ENCODE peak calls at places on chromosomes 13 and 19, in eight cellular contexts. One of them, this sample, is unnamed.

GRCh38 chr19:7522072-7522922 is at the start of gene MCOLN1:
- DNase-seq in stomach: peak
- DNase-seq in LNCaP clone FGC: peak
- DNase-seq in AG09319: peak
- DNase-seq in mesothelial cell of epicardium: peak
- DNase-seq in CD4-positive, alpha-beta T cell: peak
- DNase-seq in PC-3: peak
- DNase-seq in H9: peak
- DNase-seq in this sample: peak

GRCh38 chr13:30331331-30331771 is 24.0 kb upstream of the KATNAL1 start:
- DNase-seq in stomach: no peak
- DNase-seq in LNCaP clone FGC: no peak
- DNase-seq in AG09319: no peak
- DNase-seq in mesothelial cell of epicardium: no peak
- DNase-seq in CD4-positive, alpha-beta T cell: no peak
- DNase-seq in PC-3: no peak
- DNase-seq in H9: no peak
- DNase-seq in this sample: no peak

GRCh38 chr19:15404097-15404779 is 14.6 kb downstream of the AKAP8L start:
- DNase-seq in stomach: no peak
- DNase-seq in LNCaP clone FGC: no peak
- DNase-seq in AG09319: no peak
- DNase-seq in mesothelial cell of epicardium: no peak
- DNase-seq in CD4-positive, alpha-beta T cell: no peak
- DNase-seq in PC-3: no peak
- DNase-seq in H9: no peak
- DNase-seq in this sample: peak

GRCh38 chr19:50933640-50934039 is 19.2 kb downstream of the KLK5 start:
- DNase-seq in stomach: no peak
- DNase-seq in LNCaP clone FGC: no peak
- DNase-seq in AG09319: no peak
- DNase-seq in mesothelial cell of epicardium: no peak
- DNase-seq in CD4-positive, alpha-beta T cell: no peak
- DNase-seq in PC-3: peak
- DNase-seq in H9: no peak
- DNase-seq in this sample: no peak

GRCh38 chr19:54173951-54174817 is 1.2 kb upstream of the TMC4 start:
- DNase-seq in stomach: no peak
- DNase-seq in LNCaP clone FGC: no peak
- DNase-seq in AG09319: no peak
- DNase-seq in mesothelial cell of epicardium: no peak
- DNase-seq in CD4-positive, alpha-beta T cell: no peak
- DNase-seq in PC-3: peak
- DNase-seq in H9: peak
- DNase-seq in this sample: no peak

GRCh38 chr13:38707433-38707832 is 20.6 kb downstream of the FREM2 start:
- DNase-seq in stomach: no peak
- DNase-seq in LNCaP clone FGC: no peak
- DNase-seq in AG09319: no peak
- DNase-seq in mesothelial cell of epicardium: no peak
- DNase-seq in CD4-positive, alpha-beta T cell: no peak
- DNase-seq in PC-3: no peak
- DNase-seq in H9: no peak
- DNase-seq in this sample: no peak

GRCh38 chr13:33644607-33645543 is 173.1 kb upstream of the RFC3 start:
- DNase-seq in stomach: no peak
- DNase-seq in LNCaP clone FGC: no peak
- DNase-seq in AG09319: no peak
- DNase-seq in mesothelial cell of epicardium: no peak
- DNase-seq in CD4-positive, alpha-beta T cell: no peak
- DNase-seq in PC-3: peak
- DNase-seq in H9: no peak
- DNase-seq in this sample: no peak

GRCh38 chr19:9757544-9758501 is 10.7 kb downstream of the ZNF846 start:
- DNase-seq in stomach: no peak
- DNase-seq in LNCaP clone FGC: no peak
- DNase-seq in AG09319: no peak
- DNase-seq in mesothelial cell of epicardium: no peak
- DNase-seq in CD4-positive, alpha-beta T cell: no peak
- DNase-seq in PC-3: no peak
- DNase-seq in H9: no peak
- DNase-seq in this sample: no peak

GRCh38 chr19:6228523-6229215 is 51.1 kb downstream of the MLLT1 start:
- DNase-seq in stomach: no peak
- DNase-seq in LNCaP clone FGC: no peak
- DNase-seq in AG09319: no peak
- DNase-seq in mesothelial cell of epicardium: peak
- DNase-seq in CD4-positive, alpha-beta T cell: no peak
- DNase-seq in PC-3: no peak
- DNase-seq in H9: no peak
- DNase-seq in this sample: no peak

GRCh38 chr13:28655566-28655965 is 3.4 kb upstream of the POMP start:
- DNase-seq in stomach: no peak
- DNase-seq in LNCaP clone FGC: no peak
- DNase-seq in AG09319: no peak
- DNase-seq in mesothelial cell of epicardium: no peak
- DNase-seq in CD4-positive, alpha-beta T cell: no peak
- DNase-seq in PC-3: no peak
- DNase-seq in H9: no peak
- DNase-seq in this sample: no peak

DNA sequence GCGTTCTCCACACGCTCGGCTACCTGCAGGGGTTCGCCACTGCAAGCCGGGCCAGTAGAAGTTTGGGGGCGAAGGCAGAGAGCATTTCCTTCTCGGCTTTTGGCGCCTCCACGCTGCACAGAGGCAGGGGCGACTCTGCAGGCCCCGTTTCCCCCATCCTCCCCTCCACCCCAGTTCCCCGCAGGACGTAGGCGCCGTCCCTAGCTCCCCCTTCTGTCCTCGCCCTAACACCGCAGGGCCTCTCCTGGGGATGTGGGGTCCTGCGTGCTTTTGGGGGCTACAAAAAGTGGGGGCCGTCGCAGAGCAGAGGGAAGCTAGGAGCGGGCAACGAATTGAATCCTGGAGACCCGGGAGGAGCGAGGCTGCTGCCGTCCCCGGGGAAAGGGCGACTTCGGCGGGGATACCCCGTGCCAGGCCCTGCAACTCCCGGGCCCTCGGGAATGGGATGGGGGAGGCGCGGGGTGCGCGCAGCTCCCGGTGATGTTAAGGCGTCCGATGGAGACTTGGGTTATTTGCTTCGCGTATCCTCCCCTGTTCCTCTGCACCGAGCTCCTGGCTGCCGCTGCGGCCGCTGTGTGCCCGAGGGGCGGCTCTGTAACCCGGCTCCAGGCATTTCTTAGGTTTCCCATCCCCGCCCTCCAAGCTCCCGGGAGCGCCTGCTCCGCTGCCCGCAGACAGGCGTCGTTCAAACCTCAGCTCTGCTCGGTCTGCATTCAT is 255.9 kb upstream of the SOX21 start:
- DNase-seq in stomach: no peak
- DNase-seq in LNCaP clone FGC: no peak
- DNase-seq in AG09319: no peak
- DNase-seq in mesothelial cell of epicardium: no peak
- DNase-seq in CD4-positive, alpha-beta T cell: no peak
- DNase-seq in PC-3: no peak
- DNase-seq in H9: peak
- DNase-seq in this sample: no peak
- TF ChIP-seq CTCF in stomach: no peak
- TF ChIP-seq CTCF in LNCaP clone FGC: peak
- TF ChIP-seq CTCF in AG09319: no peak
- TF ChIP-seq CTCF in mesothelial cell of epicardium: no peak
- TF ChIP-seq CTCF in CD4-positive, alpha-beta T cell: no peak
- TF ChIP-seq CTCF in PC-3: no peak
- TF ChIP-seq CTCF in H9: no peak
- TF ChIP-seq CTCF in this sample: no peak

GRCh38 chr13:67078062-67078461 is 152.1 kb downstream of the PCDH9 start:
- DNase-seq in stomach: no peak
- DNase-seq in LNCaP clone FGC: no peak
- DNase-seq in AG09319: no peak
- DNase-seq in mesothelial cell of epicardium: no peak
- DNase-seq in CD4-positive, alpha-beta T cell: no peak
- DNase-seq in PC-3: no peak
- DNase-seq in H9: no peak
- DNase-seq in this sample: no peak
- TF ChIP-seq CTCF in stomach: no peak
- TF ChIP-seq CTCF in LNCaP clone FGC: no peak
- TF ChIP-seq CTCF in AG09319: no peak
- TF ChIP-seq CTCF in mesothelial cell of epicardium: no peak
- TF ChIP-seq CTCF in CD4-positive, alpha-beta T cell: no peak
- TF ChIP-seq CTCF in PC-3: no peak
- TF ChIP-seq CTCF in H9: peak
- TF ChIP-seq CTCF in this sample: no peak

DNA sequence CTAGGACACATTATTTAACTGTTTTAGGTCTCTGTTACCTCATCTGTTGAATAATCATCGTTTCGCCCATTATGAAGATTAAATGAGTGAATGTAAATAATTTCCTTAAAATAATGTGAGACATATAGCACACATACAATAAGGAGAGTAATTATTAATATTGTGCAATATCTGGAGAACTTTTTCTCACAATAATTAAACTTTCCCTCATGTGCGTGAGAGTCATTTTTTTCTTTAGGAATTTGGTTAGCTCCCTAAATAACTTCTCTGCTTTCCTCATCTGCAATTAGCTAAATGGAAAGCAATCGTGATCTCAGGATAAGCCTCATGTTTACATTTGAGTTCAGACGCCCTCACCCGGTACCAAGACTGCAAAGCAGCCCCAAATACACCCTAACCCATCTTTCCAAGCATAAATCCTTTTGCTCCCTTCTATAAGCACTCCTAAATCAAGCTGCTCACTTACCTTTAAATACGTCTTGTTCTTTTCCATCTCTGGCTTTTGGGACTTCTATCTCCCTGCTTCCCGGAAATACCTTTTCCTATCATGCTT is 78.8 kb downstream of the MZT1 start:
- DNase-seq in stomach: no peak
- DNase-seq in LNCaP clone FGC: no peak
- DNase-seq in AG09319: no peak
- DNase-seq in mesothelial cell of epicardium: no peak
- DNase-seq in CD4-positive, alpha-beta T cell: no peak
- DNase-seq in PC-3: peak
- DNase-seq in H9: no peak
- DNase-seq in this sample: no peak
- TF ChIP-seq CTCF in stomach: no peak
- TF ChIP-seq CTCF in LNCaP clone FGC: peak
- TF ChIP-seq CTCF in AG09319: no peak
- TF ChIP-seq CTCF in mesothelial cell of epicardium: no peak
- TF ChIP-seq CTCF in CD4-positive, alpha-beta T cell: no peak
- TF ChIP-seq CTCF in PC-3: peak
- TF ChIP-seq CTCF in H9: peak
- TF ChIP-seq CTCF in this sample: no peak

DNA sequence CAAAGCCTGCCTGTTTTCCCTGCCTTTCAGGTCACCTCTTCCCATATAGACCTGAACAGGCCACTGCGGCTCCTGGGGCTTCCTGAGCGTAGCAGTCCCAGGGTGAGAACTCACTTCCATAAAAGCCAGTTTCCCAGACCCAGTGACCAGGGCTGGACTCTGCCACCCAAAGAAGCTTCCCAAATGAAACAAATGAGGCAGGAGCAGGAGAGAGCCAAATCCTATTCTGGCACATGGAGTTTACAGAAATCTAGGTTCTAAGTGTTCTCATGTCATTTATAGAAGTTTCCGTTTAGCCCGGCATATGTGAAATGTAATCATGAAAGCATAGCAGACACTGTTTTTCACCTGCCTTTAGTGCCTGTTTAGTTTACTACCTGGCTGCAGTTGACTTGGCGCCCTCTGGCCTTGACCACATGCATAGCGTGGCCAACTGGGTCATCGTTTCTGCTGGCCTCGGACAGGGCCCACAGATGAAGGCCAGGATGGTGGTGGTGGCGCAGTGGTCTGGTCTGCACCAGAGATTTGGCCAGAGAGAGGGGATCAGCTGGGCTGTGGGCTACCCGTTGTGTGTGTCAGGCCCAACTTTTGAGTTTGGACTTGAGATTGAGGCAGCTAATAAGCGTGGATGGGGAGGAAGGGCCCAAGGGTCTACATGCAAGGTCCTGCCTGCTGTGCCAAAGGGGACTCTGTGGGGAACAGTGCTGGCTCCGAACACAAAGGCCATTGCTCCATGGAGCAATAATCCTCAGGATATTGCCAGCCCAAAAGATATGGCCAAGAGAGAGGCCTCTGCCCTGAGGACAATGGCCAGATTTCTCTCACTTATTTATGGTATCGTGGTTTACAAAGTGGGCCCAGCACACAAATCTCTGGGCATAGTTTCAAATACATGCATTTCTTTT is 43.3 kb downstream of the NFIX start:
- DNase-seq in stomach: no peak
- DNase-seq in LNCaP clone FGC: no peak
- DNase-seq in AG09319: no peak
- DNase-seq in mesothelial cell of epicardium: no peak
- DNase-seq in CD4-positive, alpha-beta T cell: no peak
- DNase-seq in PC-3: no peak
- DNase-seq in H9: no peak
- DNase-seq in this sample: no peak
- TF ChIP-seq CTCF in stomach: no peak
- TF ChIP-seq CTCF in LNCaP clone FGC: peak
- TF ChIP-seq CTCF in AG09319: no peak
- TF ChIP-seq CTCF in mesothelial cell of epicardium: no peak
- TF ChIP-seq CTCF in CD4-positive, alpha-beta T cell: no peak
- TF ChIP-seq CTCF in PC-3: peak
- TF ChIP-seq CTCF in H9: peak
- TF ChIP-seq CTCF in this sample: no peak

GRCh38 chr19:45754323-45754722 is 14.7 kb downstream of the SIX5 start:
- DNase-seq in stomach: no peak
- DNase-seq in LNCaP clone FGC: no peak
- DNase-seq in AG09319: no peak
- DNase-seq in mesothelial cell of epicardium: no peak
- DNase-seq in CD4-positive, alpha-beta T cell: no peak
- DNase-seq in PC-3: no peak
- DNase-seq in H9: no peak
- DNase-seq in this sample: no peak

GRCh38 chr19:45758921-45759320 is 10.1 kb downstream of the SIX5 start:
- DNase-seq in stomach: no peak
- DNase-seq in LNCaP clone FGC: no peak
- DNase-seq in AG09319: no peak
- DNase-seq in mesothelial cell of epicardium: no peak
- DNase-seq in CD4-positive, alpha-beta T cell: no peak
- DNase-seq in PC-3: no peak
- DNase-seq in H9: no peak
- DNase-seq in this sample: no peak

GRCh38 chr19:45757696-45758095 is 11.4 kb downstream of the SIX5 start:
- DNase-seq in stomach: no peak
- DNase-seq in LNCaP clone FGC: no peak
- DNase-seq in AG09319: no peak
- DNase-seq in mesothelial cell of epicardium: no peak
- DNase-seq in CD4-positive, alpha-beta T cell: no peak
- DNase-seq in PC-3: no peak
- DNase-seq in H9: no peak
- DNase-seq in this sample: no peak

GRCh38 chr19:45752639-45753038 is 16.4 kb downstream of the SIX5 start:
- DNase-seq in stomach: no peak
- DNase-seq in LNCaP clone FGC: no peak
- DNase-seq in AG09319: no peak
- DNase-seq in mesothelial cell of epicardium: no peak
- DNase-seq in CD4-positive, alpha-beta T cell: no peak
- DNase-seq in PC-3: no peak
- DNase-seq in H9: no peak
- DNase-seq in this sample: no peak

DNA sequence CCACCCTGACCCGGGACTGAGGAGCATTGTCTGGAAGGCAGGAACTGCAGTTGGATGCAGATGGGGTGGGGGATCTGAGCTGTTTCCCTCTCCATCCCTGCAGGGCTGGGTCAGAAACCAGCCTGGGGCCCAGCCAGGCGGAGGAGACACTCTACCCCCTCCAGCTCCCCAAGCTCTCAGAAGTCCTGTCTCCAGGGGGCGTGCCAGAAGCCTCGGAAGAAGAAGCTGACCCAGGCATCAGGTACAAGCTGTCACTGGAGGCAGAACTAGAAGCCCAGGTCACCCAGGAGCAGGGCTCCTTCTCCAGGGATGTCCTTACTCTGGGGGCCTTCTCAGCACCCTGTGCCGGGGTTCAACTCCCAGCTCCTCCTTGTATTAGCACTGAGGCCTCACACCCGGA is 15.5 kb downstream of the SIX5 start:
- DNase-seq in stomach: no peak
- DNase-seq in LNCaP clone FGC: no peak
- DNase-seq in AG09319: no peak
- DNase-seq in mesothelial cell of epicardium: no peak
- DNase-seq in CD4-positive, alpha-beta T cell: no peak
- DNase-seq in PC-3: no peak
- DNase-seq in H9: peak
- DNase-seq in this sample: no peak
- TF ChIP-seq CTCF in stomach: no peak
- TF ChIP-seq CTCF in LNCaP clone FGC: no peak
- TF ChIP-seq CTCF in AG09319: no peak
- TF ChIP-seq CTCF in mesothelial cell of epicardium: no peak
- TF ChIP-seq CTCF in CD4-positive, alpha-beta T cell: no peak
- TF ChIP-seq CTCF in PC-3: no peak
- TF ChIP-seq CTCF in H9: peak
- TF ChIP-seq CTCF in this sample: no peak

This sample was measured in Peyer's patch.